ENCODE peak calls at places on chromosomes 1 and 21, in five cellular contexts. H, B, O, N and S are unnamed samples.

GRCh38 chr1:199687321-199687720 is 340.2 kb upstream of the NR5A2 start:
- DNase-seq in H (no peak), B (no peak), O (peak), N (no peak), S (no peak)

GRCh38 chr1:229643996-229644748 is 18.1 kb downstream of the URB2 start:
- DNase-seq in H (no peak), B (no peak), O (no peak), N (peak), S (no peak)

GRCh38 chr21:29335720-29336119 is 37.0 kb downstream of the BACH1 start:
- DNase-seq in H (no peak), B (no peak), O (no peak), N (no peak), S (peak)

GRCh38 chr1:18808561-18808960 is 50.9 kb downstream of the TAS1R2 start:
- DNase-seq in H (no peak), B (no peak), O (no peak), N (no peak), S (no peak)

GRCh38 chr1:239184581-239185244 is 201.7 kb upstream of the CHRM3 start:
- DNase-seq in H (no peak), B (no peak), O (peak), N (no peak), S (no peak)

GRCh38 chr1:77536813-77537212 is 145.6 kb downstream of the ZZZ3 start:
- DNase-seq in H (no peak), B (no peak), O (peak), N (no peak), S (peak)

GRCh38 chr1:154445040-154445472 is 39.9 kb downstream of the IL6R start:
- DNase-seq in H (no peak), B (no peak), O (peak), N (no peak), S (peak)

GRCh38 chr21:29104239-29104708 is 26.2 kb upstream of the MAP3K7CL start:
- DNase-seq in H (no peak), B (no peak), O (no peak), N (no peak), S (no peak)

GRCh38 chr1:231856426-231856825 is 229.8 kb downstream of the DISC1 start:
- DNase-seq in H (no peak), B (no peak), O (no peak), N (no peak), S (no peak)

GRCh38 chr1:33615546-33615945 is 143.1 kb downstream of the ZSCAN20 start:
- DNase-seq in H (no peak), B (no peak), O (no peak), N (no peak), S (no peak)

GRCh38 chr1:181021811-181022434 is 747 bp downstream of the STX6 start:
- DNase-seq in H (peak), B (peak), O (peak), N (peak), S (peak)

GRCh38 chr1:209319549-209319948 is 264.0 kb upstream of the CAMK1G start:
- DNase-seq in H (no peak), B (no peak), O (no peak), N (no peak), S (no peak)

GRCh38 chr1:220992705-220993052 is 113.4 kb downstream of the HLX start:
- DNase-seq in H (no peak), B (no peak), O (no peak), N (no peak), S (no peak)

GRCh38 chr1:39509360-39510009 is 18.0 kb downstream of the BMP8A start:
- DNase-seq in H (peak), B (no peak), O (peak), N (no peak), S (peak)

GRCh38 chr1:66223681-66224080 is 310.3 kb upstream of the SGIP1 start:
- DNase-seq in H (no peak), B (no peak), O (no peak), N (no peak), S (no peak)

GRCh38 chr1:92924501-92924900 is 36.8 kb downstream of the DIPK1A start:
- DNase-seq in H (no peak), B (no peak), O (no peak), N (no peak), S (peak)

GRCh38 chr1:36513676-36514473 is 31.2 kb upstream of the CSF3R start:
- DNase-seq in H (no peak), B (no peak), O (no peak), N (no peak), S (no peak)

GRCh38 chr1:45381243-45381642 is 41.0 kb upstream of the MUTYH start:
- DNase-seq in H (no peak), B (no peak), O (no peak), N (no peak), S (peak)

DNA sequence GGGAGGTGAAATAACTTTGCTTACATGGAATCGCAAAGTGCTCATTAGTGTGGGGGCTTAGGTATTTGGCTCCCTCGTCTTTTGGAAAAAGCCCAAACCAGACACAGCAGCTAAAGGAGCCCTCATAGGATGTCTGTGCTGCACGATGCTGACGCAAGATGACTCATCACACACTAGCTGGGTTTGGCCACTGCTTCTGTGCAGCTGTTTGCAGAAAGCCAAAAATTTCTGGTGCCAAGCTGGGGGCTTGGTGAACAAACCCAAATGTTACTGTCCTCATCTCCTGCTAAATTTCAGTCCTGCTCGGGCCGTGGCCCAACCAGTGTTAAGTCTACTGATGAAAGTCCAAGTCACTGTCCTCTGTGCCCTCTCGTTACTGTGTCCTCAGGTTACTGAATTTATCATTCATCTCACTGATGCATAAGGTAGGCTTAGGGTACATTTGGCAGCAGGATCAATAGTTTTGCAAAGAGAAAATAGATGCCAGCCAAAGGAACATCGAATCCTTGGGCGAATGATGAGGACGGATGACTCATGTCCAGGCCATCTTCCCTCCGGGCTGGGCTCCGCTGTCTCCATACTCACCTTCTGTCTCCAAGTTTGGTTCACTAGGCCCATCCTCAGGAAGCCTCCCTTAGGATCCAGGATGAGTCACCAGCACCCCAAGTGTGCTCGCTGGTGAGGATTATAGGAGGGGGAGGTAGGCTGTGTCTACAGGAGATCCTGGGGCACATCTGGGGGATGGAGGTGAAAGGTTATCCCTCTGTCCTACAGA is 177.7 kb downstream of the ADSS2 start:
- DNase-seq in H (no peak), B (no peak), O (peak), N (peak), S (peak)
- H3K4me3 ChIP-seq in H (no peak), B (no peak), O (peak), N (no peak), S (peak)

DNA sequence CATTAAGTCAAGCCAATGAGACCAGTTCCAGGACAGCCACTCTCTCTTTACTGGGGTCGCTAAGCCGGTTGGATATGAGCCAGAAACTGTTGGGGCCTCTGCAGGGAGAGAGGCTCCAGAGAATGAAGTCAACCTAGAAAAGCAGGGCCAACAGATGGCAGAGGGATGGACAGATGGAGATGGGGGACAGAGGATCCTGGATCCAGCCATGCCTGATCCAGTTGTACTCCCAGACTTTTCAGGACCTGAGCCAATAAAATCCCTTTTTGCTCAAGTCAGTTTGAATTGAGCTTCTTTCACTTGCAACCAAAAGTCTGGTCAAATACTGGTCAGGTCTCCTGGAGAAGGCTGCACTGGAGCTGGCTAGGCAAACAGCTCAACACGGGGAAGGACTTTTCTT is 2.2 kb downstream of the DHCR24 start:
- DNase-seq in H (no peak), B (no peak), O (no peak), N (no peak), S (no peak)
- H3K4me3 ChIP-seq in H (no peak), B (no peak), O (no peak), N (peak), S (no peak)

DNA sequence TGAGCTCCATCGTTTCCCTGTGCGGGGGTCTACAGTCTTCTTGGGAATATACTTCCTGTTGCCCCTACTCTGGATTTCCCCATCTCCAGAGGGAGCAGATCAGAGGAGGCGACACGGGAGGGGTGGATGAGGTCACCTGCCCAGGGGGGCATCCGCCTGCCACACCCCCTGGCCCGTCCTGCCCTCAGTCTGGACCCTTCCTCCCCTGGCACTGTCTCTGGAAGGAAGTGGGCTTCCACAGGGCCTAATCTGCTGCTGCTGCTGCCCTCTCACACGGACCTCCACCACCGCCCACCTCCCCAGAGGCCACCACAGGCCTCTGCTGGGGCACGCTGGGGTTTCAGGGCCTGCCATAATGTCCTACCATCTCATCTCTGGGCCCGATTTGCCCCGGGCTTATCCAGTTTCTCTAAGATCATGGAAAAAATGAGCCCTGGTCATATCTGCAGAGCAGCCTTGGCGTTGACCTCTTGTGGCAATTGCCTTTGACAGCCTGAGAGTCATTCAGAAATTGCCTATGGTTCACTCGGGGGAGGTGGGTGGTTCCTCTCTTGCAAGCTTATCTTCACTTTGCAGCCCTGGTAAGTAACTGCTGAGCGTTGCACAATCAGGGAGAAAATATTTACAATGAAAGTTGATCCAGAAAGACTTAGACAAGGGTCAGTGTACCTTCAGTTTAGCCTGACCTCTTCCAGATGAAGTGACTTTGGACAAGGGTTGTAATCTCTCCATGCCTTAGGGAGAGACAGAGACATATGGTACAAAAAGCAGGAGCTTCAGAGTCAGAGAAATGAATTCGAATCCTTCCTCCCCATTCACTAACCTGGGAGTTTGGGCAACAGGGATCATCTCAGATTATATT is 252.5 kb downstream of the TOMM20 start:
- DNase-seq in H (no peak), B (no peak), O (no peak), N (peak), S (peak)
- H3K4me3 ChIP-seq in H (no peak), B (no peak), O (no peak), N (no peak), S (no peak)

GRCh38 chr1:2525524-2525895 is 886 bp downstream of the PANK4 start:
- DNase-seq in H (no peak), B (no peak), O (no peak), N (no peak), S (no peak)
- H3K4me3 ChIP-seq in H (peak), B (peak), O (peak), N (peak), S (peak)

GRCh38 chr1:16209847-16210407 is 2.5 kb downstream of the ARHGEF19 start:
- DNase-seq in H (peak), B (no peak), O (no peak), N (no peak), S (no peak)

GRCh38 chr1:16210581-16210980 is 1.9 kb downstream of the ARHGEF19 start:
- DNase-seq in H (no peak), B (no peak), O (no peak), N (no peak), S (no peak)

GRCh38 chr1:16212251-16212961 is at the start of gene ARHGEF19:
- DNase-seq in H (peak), B (peak), O (no peak), N (peak), S (no peak)

GRCh38 chr1:16213013-16213412 is 561 bp upstream of the ARHGEF19 start:
- DNase-seq in H (no peak), B (no peak), O (no peak), N (no peak), S (no peak)

GRCh38 chr1:16211824-16212223 is 628 bp downstream of the ARHGEF19 start:
- DNase-seq in H (no peak), B (no peak), O (no peak), N (no peak), S (no peak)
- H3K4me3 ChIP-seq in H (no peak), B (peak), O (no peak), N (no peak), S (no peak)

GRCh38 chr1:169485427-169486280 is at the start of gene SLC19A2:
- DNase-seq in H (peak), B (peak), O (peak), N (peak), S (peak)
- H3K4me3 ChIP-seq in H (peak), B (peak), O (peak), N (peak), S (peak)